ENCODE peak calls at places on chromosomes 7 and 10, in eight cellular contexts. E is PC-3, D is Caco-2, T is gastrocnemius medialis, O is GM23338, J is brain microvascular endothelial cell, M is astrocyte of the spinal cord, X is endothelial cell of umbilical vein. C is an unnamed sample.

GRCh38 chr7:99679400-99680191 is at the start of gene CYP3A5:
- DNase-seq in M (no peak), D (no peak), X (no peak), E (no peak), T (peak; percentile 25), O (no peak), J (no peak), C (peak; percentile 80)

GRCh38 chr10:124063736-124064135 is 29.7 kb downstream of the CHST15 start:
- DNase-seq in D (no peak), X (peak; percentile 67), E (peak; percentile 82), M (peak; percentile 84), O (no peak), T (no peak), J (peak; percentile 80), C (peak; percentile 91)

GRCh38 chr10:88820990-88821389 is 18.5 kb downstream of the LIPM start:
- DNase-seq in E (peak; percentile 28), X (no peak), T (no peak), O (no peak), M (peak; percentile 65), J (no peak), D (no peak), C (peak; percentile 34)

GRCh38 chr10:94125856-94126255 is 132.1 kb downstream of the PLCE1 start:
- DNase-seq in M (peak; percentile 86), X (no peak), J (peak; percentile 71), O (no peak), T (no peak), E (peak; percentile 70), D (no peak), C (peak; percentile 77)

GRCh38 chr10:66378117-66378876 is 547.5 kb upstream of the LRRTM3 start:
- DNase-seq in J (peak; percentile 1), E (peak; percentile 98), M (peak; percentile 1), X (no peak), T (no peak), O (peak; percentile 34), D (no peak), C (no peak)

GRCh38 chr10:44925224-44925623 is 14.1 kb downstream of the TMEM72 start:
- DNase-seq in J (peak; percentile 27), X (no peak), E (peak; percentile 35), O (peak; percentile 89), D (peak; percentile 73), M (no peak), T (no peak), C (no peak)

GRCh38 chr7:117195361-117195760 is 127.5 kb downstream of the WNT2 start:
- DNase-seq in T (no peak), J (no peak), M (no peak), O (no peak), D (no peak), X (peak; percentile 24), E (no peak), C (no peak)

GRCh38 chr10:30829921-30830671 is 200.5 kb upstream of the LYZL2 start:
- DNase-seq in D (no peak), O (no peak), E (peak; percentile 14), J (peak; percentile 35), T (no peak), M (peak; percentile 40), X (no peak), C (peak; percentile 80)

GRCh38 chr7:92025260-92025659 is 84.6 kb downstream of the AKAP9 start:
- DNase-seq in T (no peak), E (peak; percentile 89), J (peak; percentile 34), O (no peak), D (no peak), X (peak; percentile 8), M (peak; percentile 78), C (peak; percentile 68)

GRCh38 chr10:79244841-79245504 is 102.3 kb upstream of the PPIF start:
- DNase-seq in M (no peak), O (no peak), D (no peak), E (no peak), X (no peak), J (no peak), T (no peak), C (no peak)

GRCh38 chr10:115171392-115171960 is 78.3 kb downstream of the ATRNL1 start:
- DNase-seq in T (no peak), X (peak; percentile 16), E (peak; percentile 28), O (peak; percentile 44), M (peak; percentile 22), J (no peak), D (no peak), C (no peak)
- TF ChIP-seq CTCF in T (no peak), X (peak; percentile 19), E (peak; percentile 49), O (no peak), M (peak; percentile 25), J (no peak), D (peak; percentile 41), C (no peak)

GRCh38 chr7:155804431-155804831 is 7.8 kb downstream of the SHH start:
- DNase-seq in X (no peak), T (no peak), D (no peak), O (peak; percentile 62), E (no peak), J (no peak), M (no peak), C (no peak)
- H3K4me3 ChIP-seq in X (no peak overlapping the region), T (peak overlapping the region; percentile 54), D (no peak overlapping the region), O (peak overlapping the region; percentile 55), E (peak overlapping the region; percentile 68), J (no peak overlapping the region), M (no peak overlapping the region), C (peak overlapping the region; percentile 10)

GRCh38 chr7:123070702-123071286 is 75.3 kb upstream of the TAS2R16 start:
- DNase-seq in X (peak; percentile 10), D (peak; percentile 40), O (peak; percentile 54), E (peak; percentile 49), T (no peak), M (peak; percentile 19), J (peak; percentile 11), C (no peak)
- TF ChIP-seq CTCF in X (peak; percentile 17), D (peak; percentile 63), O (peak; percentile 70), E (peak; percentile 72), T (no peak), M (peak; percentile 41), J (peak; percentile 57), C (no peak)

GRCh38 chr7:159212226-159212625 is 67.6 kb upstream of the VIPR2 start:
- DNase-seq in J (no peak), D (no peak), T (no peak), M (no peak), E (no peak), X (no peak), O (no peak), C (no peak)

GRCh38 chr7:159209429-159209828 is 64.8 kb upstream of the VIPR2 start:
- DNase-seq in D (no peak), M (no peak), X (no peak), J (no peak), E (no peak), T (no peak), O (no peak), C (no peak)

GRCh38 chr7:159213253-159213652 is 68.6 kb upstream of the VIPR2 start:
- DNase-seq in E (no peak), X (no peak), T (no peak), D (no peak), J (no peak), O (no peak), M (no peak), C (no peak)

GRCh38 chr7:159215053-159215452 is 70.4 kb upstream of the VIPR2 start:
- DNase-seq in T (no peak), D (no peak), E (no peak), X (no peak), J (no peak), O (no peak), M (no peak), C (no peak)

GRCh38 chr7:159211540-159212182 is 67.0 kb upstream of the VIPR2 start:
- DNase-seq in O (no peak), J (no peak), D (no peak), E (no peak), X (no peak), T (no peak), M (no peak), C (no peak)
- H3K4me3 ChIP-seq in O (no peak overlapping the region), J (no peak overlapping the region), D (no peak overlapping the region), E (no peak overlapping the region), X (no peak overlapping the region), T (no peak overlapping the region), M (no peak overlapping the region), C (no peak overlapping the region)

GRCh38 chr7:158740013-158740656 is 35.5 kb upstream of the NCAPG2 start:
- DNase-seq in E (peak; percentile 81), O (no peak), D (no peak), X (peak; percentile 89), T (no peak), M (peak; percentile 96), J (peak; percentile 84), C (peak; percentile 81)
- TF ChIP-seq CTCF in E (no peak), O (no peak), D (no peak), X (no peak), T (no peak), M (no peak), J (peak; percentile 11), C (no peak)